ENCODE peak calls at places on chromosomes 16 and 17, in five cellular contexts. K is A549, I is pancreas, D is GM12865, U is lung. C is an unnamed sample.

GRCh38 chr17:73599599-73599998 is 44.6 kb downstream of the SDK2 start:
- DNase-seq in I (no peak), K (no peak), D (no peak), U (no peak), C (no peak)

GRCh38 chr17:68398731-68399637 is 58.3 kb downstream of the WIPI1 start:
- DNase-seq in I (peak), D (peak), K (peak), U (peak), C (peak)

GRCh38 chr17:39702901-39703893 is 3.3 kb downstream of the ERBB2 start:
- DNase-seq in U (no peak), I (no peak), D (peak), K (peak), C (peak)

GRCh38 chr16:84875846-84876245 is 56.1 kb downstream of the CRISPLD2 start:
- DNase-seq in D (no peak), I (no peak), K (peak), U (no peak), C (no peak)

GRCh38 chr17:76688165-76688622 is 22.6 kb downstream of the MXRA7 start:
- DNase-seq in I (no peak), K (peak), U (no peak), D (no peak), C (no peak)

GRCh38 chr17:21677911-21678310 is 14.4 kb upstream of the KCNJ18 start:
- DNase-seq in U (no peak), D (no peak), I (no peak), K (no peak), C (no peak)

GRCh38 chr17:75570772-75571171 is 16.8 kb upstream of the MYO15B start:
- DNase-seq in K (no peak), U (no peak), D (no peak), I (no peak), C (no peak)

GRCh38 chr17:28750178-28751047 is 6.6 kb downstream of the TRAF4 start:
- DNase-seq in I (peak), D (peak), K (peak), U (peak), C (peak)

GRCh38 chr17:32854177-32854576 is 22.7 kb downstream of the MYO1D start:
- DNase-seq in K (no peak), I (no peak), D (no peak), U (no peak), C (no peak)

GRCh38 chr17:58328195-58329034 is at the start of gene TSPOAP1:
- DNase-seq in D (peak), U (no peak), K (no peak), I (no peak), C (no peak)

GRCh38 chr16:66483689-66484452 is 56.8 kb downstream of the BEAN1 start:
- DNase-seq in K (peak), D (peak), I (peak), U (peak), C (no peak)

GRCh38 chr16:78199325-78200022 is 100.0 kb downstream of the WWOX start:
- DNase-seq in D (no peak), I (no peak), K (no peak), U (no peak), C (no peak)

GRCh38 chr17:51059781-51060180 is 60.9 kb downstream of the SPAG9 start:
- DNase-seq in D (no peak), I (no peak), K (no peak), U (no peak), C (no peak)

GRCh38 chr17:7405413-7405881 is 1.6 kb upstream of the TMEM256 start:
- DNase-seq in I (peak), D (no peak), K (no peak), U (no peak), C (no peak)

GRCh38 chr17:82412535-82413520 is 5.3 kb upstream of the HEXD start:
- DNase-seq in K (no peak), D (no peak), I (peak), U (no peak), C (no peak)

GRCh38 chr16:28538733-28539596 is at the start of gene NUPR1:
- DNase-seq in D (no peak), U (peak), K (peak), I (peak), C (peak)

GRCh38 chr16:85514295-85514600 is 98.9 kb upstream of the GSE1 start:
- DNase-seq in U (no peak), K (no peak), D (no peak), I (peak), C (no peak)

GRCh38 chr17:27065588-27065987 is 228.3 kb upstream of the WSB1 start:
- DNase-seq in I (no peak), U (no peak), D (no peak), K (no peak), C (no peak)

GRCh38 chr16:87806608-87807546 is 41.1 kb upstream of the KLHDC4 start:
- DNase-seq in K (peak), D (peak), I (peak), U (peak), C (no peak)

GRCh38 chr17:1039511-1040215 is 42.7 kb downstream of the TIMM22 start:
- DNase-seq in I (peak), K (no peak), D (no peak), U (peak), C (no peak)

GRCh38 chr16:89922477-89922883 is 662 bp upstream of the TUBB3 start:
- DNase-seq in K (peak), U (peak), D (no peak), I (no peak), C (no peak)

GRCh38 chr16:22186517-22186916 is 19.6 kb upstream of the EEF2K start:
- DNase-seq in K (peak), I (no peak), D (no peak), U (no peak), C (no peak)

GRCh38 chr16:1990336-1991134 is 765 bp downstream of the SYNGR3 start:
- DNase-seq in I (peak), K (no peak), U (no peak), D (peak), C (no peak)

GRCh38 chr16:87528690-87529579 is 36.1 kb upstream of the ZCCHC14 start:
- DNase-seq in K (no peak), U (no peak), I (no peak), D (no peak), C (no peak)

GRCh38 chr16:58709338-58709737 is 24.8 kb upstream of the SLC38A7 start:
- DNase-seq in D (no peak), U (no peak), I (no peak), K (no peak), C (no peak)

GRCh38 chr16:2963611-2964415 is at the start of gene KREMEN2:
- DNase-seq in U (no peak), K (peak), I (peak), D (no peak), C (no peak)

GRCh38 chr16:80804061-80804450 is 342 bp downstream of the CDYL2 start:
- DNase-seq in I (peak), D (peak), K (peak), U (peak), C (no peak)

GRCh38 chr16:49635009-49635350 is 220.9 kb downstream of the ZNF423 start:
- DNase-seq in I (no peak), U (no peak), K (no peak), D (no peak), C (no peak)

GRCh38 chr16:4025428-4025827 is 90.8 kb downstream of the ADCY9 start:
- DNase-seq in U (no peak), K (no peak), D (no peak), I (no peak), C (no peak)

GRCh38 chr16:61146429-61146828 is 889.8 kb downstream of the CDH8 start:
- DNase-seq in D (peak), U (no peak), K (no peak), I (no peak), C (no peak)

GRCh38 chr16:50166511-50167500 is 13.7 kb downstream of the TENT4B start:
- DNase-seq in U (no peak), D (no peak), K (no peak), I (no peak), C (no peak)

GRCh38 chr17:50423553-50424159 is 2.4 kb upstream of the ACSF2 start:
- DNase-seq in I (no peak), D (no peak), U (peak), K (peak), C (no peak)

GRCh38 chr16:55480228-55480655 is 1.2 kb downstream of the MMP2 start:
- DNase-seq in D (no peak), K (no peak), U (peak), I (peak), C (no peak)

GRCh38 chr17:49012893-49013255 is 15.7 kb downstream of the IGF2BP1 start:
- DNase-seq in U (no peak), D (no peak), I (no peak), K (no peak), C (no peak)

GRCh38 chr17:81481011-81481799 is 31.4 kb downstream of the ACTG1 start:
- DNase-seq in I (peak), U (no peak), D (no peak), K (peak), C (no peak)

GRCh38 chr16:22098538-22099255 is 6.4 kb downstream of the VWA3A start:
- DNase-seq in K (peak), U (no peak), I (no peak), D (peak), C (peak)

GRCh38 chr16:49857423-49858181 is 1.7 kb upstream of the ZNF423 start:
- DNase-seq in I (peak), K (peak), D (peak), U (peak), C (peak)

GRCh38 chr17:27320222-27320560 is 26.3 kb downstream of the WSB1 start:
- DNase-seq in D (no peak), U (no peak), K (no peak), I (no peak), C (no peak)

DNA sequence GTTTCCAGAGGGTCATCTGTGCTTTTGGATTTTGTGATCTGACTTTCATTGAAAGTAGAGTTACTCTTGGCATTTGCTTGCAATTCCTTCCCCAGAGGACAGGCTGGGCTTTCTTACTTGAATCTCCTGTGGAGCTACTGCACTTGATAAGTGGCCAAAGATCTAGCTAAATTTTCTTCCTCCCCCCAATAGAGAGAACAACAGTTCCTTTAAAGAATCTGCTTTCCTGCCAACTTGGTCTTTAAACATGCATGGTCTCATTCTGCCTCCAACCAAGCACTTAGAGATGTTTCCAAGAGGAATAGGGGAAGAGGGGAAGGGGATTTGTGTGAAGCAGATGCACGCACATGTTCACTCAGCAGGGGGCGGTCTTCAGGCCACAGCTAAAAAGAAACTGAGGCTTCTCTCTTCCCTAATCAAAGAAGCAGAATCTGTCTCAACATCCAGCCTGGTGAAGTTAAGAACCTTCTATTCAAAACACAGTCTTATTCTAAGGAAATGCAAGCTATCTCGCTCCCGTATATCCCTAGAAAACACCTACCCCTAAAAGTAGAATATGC is 229.6 kb downstream of the ZFHX3 start:
- DNase-seq in I (no peak), K (no peak), D (no peak), U (no peak), C (no peak)
- TF ChIP-seq CTCF in I (no peak), K (no peak), D (no peak), U (no peak), C (no peak)

DNA sequence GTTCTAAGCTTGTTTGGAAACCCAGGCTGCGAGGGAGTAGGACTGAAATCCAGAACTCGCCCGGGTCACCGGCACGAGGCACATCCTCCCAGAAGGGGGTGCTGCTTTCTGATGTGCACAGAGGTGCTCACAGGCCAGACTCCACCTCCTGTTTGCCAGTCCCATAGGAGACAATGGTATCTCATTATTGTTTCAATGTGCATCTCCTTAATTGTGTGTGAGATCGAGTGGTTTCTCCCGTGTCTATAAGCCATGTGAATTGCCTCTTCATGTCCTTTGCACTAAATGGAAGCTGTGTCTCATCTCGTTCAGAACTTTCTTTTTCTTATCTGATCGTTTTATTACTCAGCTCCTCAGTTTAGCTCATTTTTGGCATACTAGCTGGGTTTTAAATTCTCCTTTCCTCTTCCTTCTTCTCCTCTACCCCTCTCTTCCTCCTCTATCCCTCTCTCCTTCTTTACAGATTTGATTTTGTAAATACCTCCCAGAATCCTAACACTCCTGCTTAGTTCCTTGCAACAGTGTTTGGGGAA is 32.1 kb upstream of the PRKCB start:
- DNase-seq in U (peak), I (no peak), D (peak), K (peak), C (no peak)
- H3K4me3 ChIP-seq in U (no peak), I (no peak), D (no peak), K (no peak), C (no peak)

DNA sequence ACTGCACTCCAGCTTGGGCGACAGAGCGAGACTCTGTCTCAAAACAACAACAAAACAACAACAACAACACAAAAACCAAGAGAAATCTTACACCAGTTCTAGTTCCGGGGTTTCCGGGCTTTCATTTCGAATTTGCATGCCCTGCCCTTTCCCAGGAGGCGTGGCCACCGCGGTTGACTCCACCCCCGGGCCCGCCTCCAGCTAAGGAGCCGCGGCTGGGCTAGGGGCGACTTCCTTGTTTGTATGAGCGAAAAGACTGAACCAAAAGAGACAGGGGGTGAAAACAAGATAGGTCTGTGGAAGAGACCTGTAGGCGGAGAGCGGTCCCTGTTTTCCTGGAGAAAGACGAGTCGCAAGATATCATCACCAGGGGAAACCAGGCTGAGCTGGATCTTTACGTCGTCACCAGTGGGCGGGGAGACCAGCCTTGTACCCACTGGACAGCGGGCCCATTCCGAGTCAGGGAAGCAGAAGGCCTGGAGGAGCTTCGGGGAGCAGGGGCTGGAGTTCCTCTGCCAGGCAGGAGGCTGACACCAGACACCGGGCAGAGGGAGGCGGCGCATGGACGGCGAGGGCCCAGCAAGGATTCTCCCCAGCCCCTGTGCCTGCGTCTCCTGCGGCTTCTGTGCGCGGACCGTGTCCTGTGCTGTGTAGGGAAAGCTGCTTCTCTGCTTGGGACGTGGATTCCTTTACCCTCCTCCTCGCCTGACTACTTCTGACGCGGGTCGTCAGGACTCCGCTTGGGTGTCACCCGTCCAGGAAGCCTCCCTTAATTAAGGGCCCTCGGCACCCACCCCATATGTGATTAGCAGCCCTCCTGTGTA is 10.4 kb upstream of the ARL4D start:
- DNase-seq in K (peak), I (peak), D (peak), U (peak), C (peak)
- TF ChIP-seq CTCF in K (no peak), I (no peak), D (no peak), U (no peak), C (no peak)

GRCh38 chr16:79601978-79602609 is 1.6 kb upstream of the MAF start:
- DNase-seq in U (peak), K (peak), I (peak), D (peak), C (peak)
- H3K4me3 ChIP-seq in U (no peak), K (peak), I (peak), D (no peak), C (peak)

GRCh38 chr17:79424471-79425185 is 186.2 kb downstream of the RBFOX3 start:
- DNase-seq in U (no peak), I (no peak), K (no peak), D (no peak), C (no peak)

GRCh38 chr17:79428988-79429387 is 181.9 kb downstream of the RBFOX3 start:
- DNase-seq in I (no peak), D (no peak), K (no peak), U (no peak), C (no peak)

GRCh38 chr17:79427621-79428539 is 183.0 kb downstream of the RBFOX3 start:
- DNase-seq in U (no peak), I (no peak), K (peak), D (no peak), C (no peak)

GRCh38 chr17:79423811-79424465 is 186.9 kb downstream of the RBFOX3 start:
- DNase-seq in D (no peak), K (no peak), U (no peak), I (no peak), C (no peak)

DNA sequence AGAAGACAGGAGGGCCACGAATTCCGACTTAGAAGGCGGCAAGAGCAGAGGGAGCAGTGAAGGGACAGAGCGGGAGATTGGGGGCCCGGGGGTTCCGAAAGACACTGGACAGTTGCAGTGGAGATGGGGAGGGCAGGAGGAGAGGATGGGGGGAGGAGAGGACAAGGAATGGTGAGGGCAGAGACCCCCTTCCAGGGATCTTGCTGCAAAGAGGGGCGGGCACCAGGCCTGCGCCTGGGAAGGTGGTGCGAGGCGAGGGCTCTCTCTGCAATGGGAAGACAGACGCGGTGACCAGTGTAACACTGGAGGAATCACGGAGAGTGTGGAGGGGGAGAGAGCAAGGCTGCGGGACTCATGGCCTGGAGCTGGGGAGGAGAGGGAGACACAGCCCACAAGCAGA is 185.2 kb downstream of the RBFOX3 start:
- DNase-seq in K (no peak), D (no peak), I (no peak), U (no peak), C (no peak)
- TF ChIP-seq CTCF in K (no peak), D (no peak), I (no peak), U (no peak), C (no peak)

C was measured in LNCaP clone FGC.